ENCODE peak calls at places on chromosomes 4 and X, in ten cellular contexts. One of them, this sample, is unnamed.

GRCh38 chrX:153544747-153545146 is 27.3 kb downstream of the ATP2B3 start:
- ATAC-seq in activated CD8-positive, alpha-beta T cell treated with anti-CD3 and anti-CD28 coated beads for 36 hours: no peak
- ATAC-seq in activated CD4-positive, CD25-positive, alpha-beta regulatory T cell treated with anti-CD3 and anti-CD28 coated beads, Interleukin-2, amount 50 U/mL, for 24 hours: no peak
- ATAC-seq in psoas muscle: no peak
- ATAC-seq in lung: no peak
- ATAC-seq in body of pancreas: no peak
- ATAC-seq in foreskin keratinocyte: no peak
- ATAC-seq in left cardiac atrium: no peak
- ATAC-seq in lower lobe of right lung: no peak
- ATAC-seq in natural killer cell: no peak
- ATAC-seq in this sample: no peak

GRCh38 chrX:10098235-10098819 is 58.4 kb upstream of the CLCN4 start:
- ATAC-seq in activated CD8-positive, alpha-beta T cell treated with anti-CD3 and anti-CD28 coated beads for 36 hours: peak; percentile 61
- ATAC-seq in activated CD4-positive, CD25-positive, alpha-beta regulatory T cell treated with anti-CD3 and anti-CD28 coated beads, Interleukin-2, amount 50 U/mL, for 24 hours: peak; percentile 90
- ATAC-seq in psoas muscle: no peak
- ATAC-seq in lung: no peak
- ATAC-seq in body of pancreas: no peak
- ATAC-seq in foreskin keratinocyte: no peak
- ATAC-seq in left cardiac atrium: peak; percentile 33
- ATAC-seq in lower lobe of right lung: no peak
- ATAC-seq in natural killer cell: peak; percentile 84
- ATAC-seq in this sample: peak; percentile 65

GRCh38 chrX:63657821-63658220 is 127.2 kb downstream of the ARHGEF9 start:
- ATAC-seq in activated CD8-positive, alpha-beta T cell treated with anti-CD3 and anti-CD28 coated beads for 36 hours: no peak
- ATAC-seq in activated CD4-positive, CD25-positive, alpha-beta regulatory T cell treated with anti-CD3 and anti-CD28 coated beads, Interleukin-2, amount 50 U/mL, for 24 hours: no peak
- ATAC-seq in psoas muscle: peak; percentile 59
- ATAC-seq in lung: no peak
- ATAC-seq in body of pancreas: no peak
- ATAC-seq in foreskin keratinocyte: peak; percentile 68
- ATAC-seq in left cardiac atrium: peak; percentile 86
- ATAC-seq in lower lobe of right lung: peak; percentile 81
- ATAC-seq in natural killer cell: no peak
- ATAC-seq in this sample: no peak

GRCh38 chr4:148980782-148981181 is 538.6 kb upstream of the NR3C2 start:
- ATAC-seq in activated CD8-positive, alpha-beta T cell treated with anti-CD3 and anti-CD28 coated beads for 36 hours: no peak
- ATAC-seq in activated CD4-positive, CD25-positive, alpha-beta regulatory T cell treated with anti-CD3 and anti-CD28 coated beads, Interleukin-2, amount 50 U/mL, for 24 hours: no peak
- ATAC-seq in psoas muscle: no peak
- ATAC-seq in lung: no peak
- ATAC-seq in body of pancreas: no peak
- ATAC-seq in foreskin keratinocyte: no peak
- ATAC-seq in left cardiac atrium: peak; percentile 59
- ATAC-seq in lower lobe of right lung: no peak
- ATAC-seq in natural killer cell: no peak
- ATAC-seq in this sample: no peak

GRCh38 chr4:89222171-89222570 is 85.4 kb downstream of the GPRIN3 start:
- ATAC-seq in activated CD8-positive, alpha-beta T cell treated with anti-CD3 and anti-CD28 coated beads for 36 hours: peak; percentile 91
- ATAC-seq in activated CD4-positive, CD25-positive, alpha-beta regulatory T cell treated with anti-CD3 and anti-CD28 coated beads, Interleukin-2, amount 50 U/mL, for 24 hours: peak; percentile 90
- ATAC-seq in psoas muscle: no peak
- ATAC-seq in lung: no peak
- ATAC-seq in body of pancreas: no peak
- ATAC-seq in foreskin keratinocyte: peak; percentile 17
- ATAC-seq in left cardiac atrium: no peak
- ATAC-seq in lower lobe of right lung: no peak
- ATAC-seq in natural killer cell: no peak
- ATAC-seq in this sample: peak; percentile 93

GRCh38 chr4:85776579-85776978 is 301.6 kb downstream of the ARHGAP24 start:
- ATAC-seq in activated CD8-positive, alpha-beta T cell treated with anti-CD3 and anti-CD28 coated beads for 36 hours: no peak
- ATAC-seq in activated CD4-positive, CD25-positive, alpha-beta regulatory T cell treated with anti-CD3 and anti-CD28 coated beads, Interleukin-2, amount 50 U/mL, for 24 hours: no peak
- ATAC-seq in psoas muscle: no peak
- ATAC-seq in lung: no peak
- ATAC-seq in body of pancreas: no peak
- ATAC-seq in foreskin keratinocyte: peak; percentile 100
- ATAC-seq in left cardiac atrium: no peak
- ATAC-seq in lower lobe of right lung: no peak
- ATAC-seq in natural killer cell: no peak
- ATAC-seq in this sample: no peak

GRCh38 chrX:11789809-11790208 is 31.8 kb downstream of the MSL3 start:
- ATAC-seq in activated CD8-positive, alpha-beta T cell treated with anti-CD3 and anti-CD28 coated beads for 36 hours: no peak
- ATAC-seq in activated CD4-positive, CD25-positive, alpha-beta regulatory T cell treated with anti-CD3 and anti-CD28 coated beads, Interleukin-2, amount 50 U/mL, for 24 hours: no peak
- ATAC-seq in psoas muscle: no peak
- ATAC-seq in lung: no peak
- ATAC-seq in body of pancreas: no peak
- ATAC-seq in foreskin keratinocyte: no peak
- ATAC-seq in left cardiac atrium: no peak
- ATAC-seq in lower lobe of right lung: no peak
- ATAC-seq in natural killer cell: no peak
- ATAC-seq in this sample: no peak

GRCh38 chrX:69505772-69506616 is 1.9 kb downstream of the NALF2 start:
- ATAC-seq in activated CD8-positive, alpha-beta T cell treated with anti-CD3 and anti-CD28 coated beads for 36 hours: no peak
- ATAC-seq in activated CD4-positive, CD25-positive, alpha-beta regulatory T cell treated with anti-CD3 and anti-CD28 coated beads, Interleukin-2, amount 50 U/mL, for 24 hours: no peak
- ATAC-seq in psoas muscle: no peak
- ATAC-seq in lung: no peak
- ATAC-seq in body of pancreas: no peak
- ATAC-seq in foreskin keratinocyte: no peak
- ATAC-seq in left cardiac atrium: peak; percentile 9
- ATAC-seq in lower lobe of right lung: no peak
- ATAC-seq in natural killer cell: no peak
- ATAC-seq in this sample: no peak

GRCh38 chr4:142812091-142812490 is 34.0 kb downstream of the INPP4B start:
- ATAC-seq in activated CD8-positive, alpha-beta T cell treated with anti-CD3 and anti-CD28 coated beads for 36 hours: peak; percentile 54
- ATAC-seq in activated CD4-positive, CD25-positive, alpha-beta regulatory T cell treated with anti-CD3 and anti-CD28 coated beads, Interleukin-2, amount 50 U/mL, for 24 hours: no peak
- ATAC-seq in psoas muscle: no peak
- ATAC-seq in lung: no peak
- ATAC-seq in body of pancreas: no peak
- ATAC-seq in foreskin keratinocyte: no peak
- ATAC-seq in left cardiac atrium: no peak
- ATAC-seq in lower lobe of right lung: no peak
- ATAC-seq in natural killer cell: no peak
- ATAC-seq in this sample: peak; percentile 68

GRCh38 chrX:144790148-144790547 is 457.2 kb upstream of the SPANXN1 start:
- ATAC-seq in activated CD8-positive, alpha-beta T cell treated with anti-CD3 and anti-CD28 coated beads for 36 hours: no peak
- ATAC-seq in activated CD4-positive, CD25-positive, alpha-beta regulatory T cell treated with anti-CD3 and anti-CD28 coated beads, Interleukin-2, amount 50 U/mL, for 24 hours: no peak
- ATAC-seq in psoas muscle: no peak
- ATAC-seq in lung: no peak
- ATAC-seq in body of pancreas: no peak
- ATAC-seq in foreskin keratinocyte: no peak
- ATAC-seq in left cardiac atrium: no peak
- ATAC-seq in lower lobe of right lung: no peak
- ATAC-seq in natural killer cell: no peak
- ATAC-seq in this sample: no peak

GRCh38 chr4:180280076-180280475 is 1963.1 kb upstream of the TENM3 start:
- ATAC-seq in activated CD8-positive, alpha-beta T cell treated with anti-CD3 and anti-CD28 coated beads for 36 hours: no peak
- ATAC-seq in activated CD4-positive, CD25-positive, alpha-beta regulatory T cell treated with anti-CD3 and anti-CD28 coated beads, Interleukin-2, amount 50 U/mL, for 24 hours: no peak
- ATAC-seq in psoas muscle: no peak
- ATAC-seq in lung: no peak
- ATAC-seq in body of pancreas: no peak
- ATAC-seq in foreskin keratinocyte: no peak
- ATAC-seq in left cardiac atrium: no peak
- ATAC-seq in lower lobe of right lung: no peak
- ATAC-seq in natural killer cell: no peak
- ATAC-seq in this sample: no peak

GRCh38 chrX:118872102-118872566 is 48.5 kb downstream of the ZCCHC12 start:
- ATAC-seq in activated CD8-positive, alpha-beta T cell treated with anti-CD3 and anti-CD28 coated beads for 36 hours: no peak
- ATAC-seq in activated CD4-positive, CD25-positive, alpha-beta regulatory T cell treated with anti-CD3 and anti-CD28 coated beads, Interleukin-2, amount 50 U/mL, for 24 hours: no peak
- ATAC-seq in psoas muscle: peak; percentile 97
- ATAC-seq in lung: no peak
- ATAC-seq in body of pancreas: peak; percentile 98
- ATAC-seq in foreskin keratinocyte: no peak
- ATAC-seq in left cardiac atrium: peak; percentile 87
- ATAC-seq in lower lobe of right lung: peak; percentile 76
- ATAC-seq in natural killer cell: no peak
- ATAC-seq in this sample: peak; percentile 97